ENCODE peak calls at places on chromosome 19, in five cellular contexts. Q is nucleus accumbens; M is KG1; V is fibroblast of the aortic adventitia; I is CD8-positive, alpha-beta memory T cell. X is an unnamed sample.
A peak's percentile ranks its signal among the peaks of the same experiment; 100 is the strongest.

GRCh38 chr19:13022111-13022858 is 27.0 kb downstream of the NFIX start:
- DNase-seq in V (peak; percentile 74), M (no peak), Q (no peak), I (no peak), X (no peak)

GRCh38 chr19:45342911-45343310 is 2.4 kb downstream of the KLC3 start:
- DNase-seq in I (no peak), M (no peak), V (no peak), Q (no peak), X (no peak)

GRCh38 chr19:18173054-18173571 is 500 bp upstream of the IFI30 start:
- DNase-seq in I (no peak), M (no peak), V (peak; percentile 61), Q (no peak), X (no peak)

GRCh38 chr19:31066385-31066784 is 282.9 kb downstream of the TSHZ3 start:
- DNase-seq in V (no peak), M (no peak), I (no peak), Q (no peak), X (no peak)

GRCh38 chr19:29712744-29713516 is 2.1 kb downstream of the C19orf12 start:
- DNase-seq in I (no peak), M (no peak), V (no peak), Q (no peak), X (no peak)

GRCh38 chr19:4976412-4977298 is 7.7 kb downstream of the KDM4B start:
- DNase-seq in V (peak; percentile 98), Q (peak; percentile 70), M (peak; percentile 49), I (no peak), X (no peak)

GRCh38 chr19:35288331-35288730 is 3.6 kb upstream of the MAG start:
- DNase-seq in M (no peak), Q (no peak), V (no peak), I (no peak), X (no peak)

GRCh38 chr19:56947206-56947605 is 106.7 kb upstream of the PEG3 start:
- DNase-seq in I (no peak), Q (peak; percentile 10), V (no peak), M (no peak), X (no peak)

GRCh38 chr19:45591004-45591637 is 6.5 kb upstream of the OPA3 start:
- DNase-seq in I (no peak), Q (no peak), M (no peak), V (no peak), X (no peak)

GRCh38 chr19:55086730-55087541 is 11.3 kb downstream of the EPS8L1 start:
- DNase-seq in Q (peak; percentile 82), M (no peak), I (peak; percentile 59), V (peak; percentile 87), X (peak; percentile 30)

GRCh38 chr19:38523319-38523718 is 89.8 kb downstream of the RYR1 start:
- DNase-seq in M (no peak), I (no peak), V (no peak), Q (no peak), X (no peak)

GRCh38 chr19:10560154-10560553 is 5.7 kb downstream of the KRI1 start:
- DNase-seq in V (no peak), Q (no peak), I (no peak), M (no peak), X (no peak)

GRCh38 chr19:43636121-43636683 is 3.4 kb downstream of the CADM4 start:
- DNase-seq in V (no peak), M (no peak), Q (peak; percentile 73), I (no peak), X (peak; percentile 56)

GRCh38 chr19:10501971-10502523 is 1.1 kb downstream of the KEAP1 start:
- DNase-seq in M (no peak), I (no peak), V (peak; percentile 47), Q (peak; percentile 75), X (peak; percentile 86)

GRCh38 chr19:48183356-48183755 is 12.9 kb downstream of the ZSWIM9 start:
- DNase-seq in Q (no peak), V (no peak), I (no peak), M (no peak), X (no peak)

GRCh38 chr19:29521291-29522075 is 4.3 kb upstream of the VSTM2B start:
- DNase-seq in M (no peak), V (no peak), I (no peak), Q (no peak), X (no peak)

GRCh38 chr19:2361259-2362038 is 1.4 kb downstream of the TMPRSS9 start:
- DNase-seq in M (no peak), V (no peak), I (no peak), Q (no peak), X (no peak)

GRCh38 chr19:17264641-17264979 is at the start of gene USHBP1:
- DNase-seq in I (no peak), V (no peak), M (no peak), Q (no peak), X (no peak)

GRCh38 chr19:29578349-29578748 is 27.7 kb upstream of the POP4 start:
- DNase-seq in M (no peak), Q (no peak), I (no peak), V (no peak), X (no peak)

GRCh38 chr19:45667620-45668341 is at the start of gene GIPR:
- DNase-seq in I (peak; percentile 60), Q (peak; percentile 53), V (no peak), M (no peak), X (peak; percentile 23)

GRCh38 chr19:42332059-42332458 is 6.6 kb downstream of the MEGF8 start:
- DNase-seq in Q (no peak), V (no peak), M (no peak), I (no peak), X (no peak)

GRCh38 chr19:45187421-45188100 is 9.0 kb downstream of the BLOC1S3 start:
- DNase-seq in Q (no peak), M (no peak), I (no peak), V (no peak), X (no peak)

GRCh38 chr19:18437481-18438330 is at the start of gene ISYNA1:
- DNase-seq in Q (no peak), V (no peak), I (peak; percentile 61), M (peak; percentile 57), X (no peak)

GRCh38 chr19:15115080-15115479 is 7.9 kb downstream of the SYDE1 start:
- DNase-seq in M (no peak), V (peak; percentile 52), I (no peak), Q (no peak), X (peak; percentile 20)

GRCh38 chr19:38596057-38596981 is 21.4 kb downstream of the MAP4K1 start:
- DNase-seq in I (no peak), V (no peak), Q (peak; percentile 14), M (no peak), X (peak; percentile 30)

GRCh38 chr19:2168619-2169424 is 5.1 kb downstream of the DOT1L start:
- DNase-seq in M (no peak), Q (peak; percentile 92), V (peak; percentile 96), I (peak; percentile 36), X (peak; percentile 81)

GRCh38 chr19:13014101-13014920 is 19.0 kb downstream of the NFIX start:
- DNase-seq in M (no peak), I (no peak), V (peak; percentile 66), Q (peak; percentile 68), X (peak; percentile 54)

GRCh38 chr19:1944916-1945561 is 4.1 kb downstream of the CSNK1G2 start:
- DNase-seq in Q (no peak), V (no peak), I (no peak), M (no peak), X (no peak)

GRCh38 chr19:18294467-18294864 is 13.0 kb upstream of the JUND start:
- DNase-seq in Q (peak; percentile 68), I (peak; percentile 88), M (no peak), V (no peak), X (no peak)

GRCh38 chr19:31149306-31149975 is 199.8 kb downstream of the TSHZ3 start:
- DNase-seq in I (no peak), Q (no peak), V (no peak), M (no peak), X (no peak)

GRCh38 chr19:20969498-20969897 is 46.4 kb downstream of the ZNF85 start:
- DNase-seq in I (no peak), M (no peak), Q (no peak), V (no peak), X (no peak)

GRCh38 chr19:34600366-34600765 is 76.6 kb downstream of the SCGB2B2 start:
- DNase-seq in Q (no peak), I (no peak), V (no peak), M (no peak), X (no peak)